ENCODE peak calls at places on chromosomes 3 and 15, in seven cellular contexts. T, G, D, Z, Q, R and U are unnamed samples.

GRCh38 chr3:59605318-59605717 is 555.5 kb upstream of the CFAP20DC start:
- DNase-seq in R (no peak), D (no peak), Q (no peak), G (no peak), T (no peak), Z (no peak), U (no peak)

GRCh38 chr3:46371802-46372340 is 1.1 kb downstream of the CCR5 start:
- DNase-seq in D (no peak), Q (no peak), G (no peak), R (peak), Z (no peak), T (no peak), U (no peak)

GRCh38 chr3:167711439-167711838 is 23.3 kb downstream of the PDCD10 start:
- DNase-seq in Q (no peak), G (no peak), R (no peak), D (no peak), Z (no peak), T (no peak), U (no peak)

GRCh38 chr15:93033434-93034045 is 55.5 kb downstream of the RGMA start:
- DNase-seq in D (no peak), Q (no peak), T (no peak), Z (no peak), G (no peak), R (no peak), U (no peak)

GRCh38 chr15:84715442-84716035 is 400 bp downstream of the SEC11A start:
- DNase-seq in R (peak), D (peak), T (no peak), G (peak), Q (peak), Z (peak), U (peak)

GRCh38 chr3:55431041-55431440 is 56.1 kb downstream of the WNT5A start:
- DNase-seq in G (no peak), T (no peak), Z (no peak), D (no peak), Q (no peak), R (no peak), U (no peak)

GRCh38 chr3:133377396-133377795 is 22.5 kb upstream of the BFSP2 start:
- DNase-seq in Z (peak), G (peak), D (peak), R (peak), Q (peak), T (no peak), U (peak)

GRCh38 chr3:149023951-149024350 is 32.6 kb downstream of the GYG1 start:
- DNase-seq in Z (no peak), T (no peak), R (peak), D (peak), G (no peak), Q (no peak), U (no peak)

GRCh38 chr3:8886556-8886955 is 76.7 kb downstream of the RAD18 start:
- DNase-seq in Q (no peak), D (no peak), R (no peak), T (no peak), Z (no peak), G (no peak), U (peak)

GRCh38 chr3:29137601-29138000 is 143.3 kb upstream of the RBMS3 start:
- DNase-seq in Q (no peak), D (no peak), T (no peak), G (no peak), Z (no peak), R (peak), U (no peak)

GRCh38 chr15:56919708-56920637 is 1.5 kb downstream of the TCF12 start:
- DNase-seq in R (peak), T (no peak), D (peak), Q (peak), Z (peak), G (peak), U (peak)

GRCh38 chr3:57942872-57943283 is 65.3 kb upstream of the FLNB start:
- DNase-seq in Z (no peak), T (no peak), R (peak), Q (no peak), G (no peak), D (no peak), U (no peak)

GRCh38 chr15:82081904-82082810 is 36.3 kb upstream of the MEX3B start:
- DNase-seq in Q (peak), G (no peak), Z (peak), D (peak), T (peak), R (peak), U (peak)

GRCh38 chr3:85912981-85913380 is 954.2 kb downstream of the CADM2 start:
- DNase-seq in Z (no peak), D (no peak), G (no peak), T (peak), R (peak), Q (no peak), U (peak)
- H3K4me3 ChIP-seq in Z (no peak), D (no peak), G (no peak), T (no peak), R (no peak), Q (no peak), U (no peak)

GRCh38 chr3:123546133-123546755 is 38.6 kb downstream of the HACD2 start:
- DNase-seq in D (peak), Q (no peak), T (no peak), R (peak), G (no peak), Z (peak), U (peak)

GRCh38 chr3:123536153-123536895 is 48.5 kb downstream of the HACD2 start:
- DNase-seq in R (no peak), D (no peak), Q (no peak), G (no peak), T (no peak), Z (no peak), U (no peak)

GRCh38 chr3:123543950-123544349 is 40.9 kb downstream of the HACD2 start:
- DNase-seq in Q (no peak), Z (no peak), G (no peak), R (no peak), T (no peak), D (no peak), U (no peak)

GRCh38 chr3:123535580-123535979 is 49.3 kb downstream of the HACD2 start:
- DNase-seq in R (peak), Q (no peak), D (peak), T (no peak), Z (peak), G (no peak), U (peak)

DNA sequence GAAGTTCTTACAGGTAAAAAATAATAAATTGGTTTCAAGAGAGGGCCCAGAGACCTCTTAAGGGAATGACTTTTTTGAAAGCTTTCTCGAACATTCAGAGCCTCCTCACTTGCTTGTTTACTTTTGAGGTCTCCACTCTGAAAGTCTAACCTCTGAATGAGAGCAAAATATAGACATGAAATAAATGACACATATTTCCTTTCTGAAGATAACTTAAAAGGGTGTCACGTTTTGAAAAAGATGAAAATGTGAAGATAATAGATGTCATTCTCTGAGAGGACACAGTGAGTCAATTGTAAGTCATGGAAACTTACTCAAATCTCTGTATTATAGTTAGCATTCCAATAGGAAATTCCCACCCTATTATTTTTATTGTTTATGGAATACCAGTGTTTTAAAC is 44.6 kb downstream of the HACD2 start:
- DNase-seq in Q (no peak), T (no peak), G (peak), R (no peak), Z (no peak), D (no peak), U (no peak)
- H3K4me3 ChIP-seq in Q (no peak), T (no peak), G (no peak), R (no peak), Z (no peak), D (no peak), U (no peak)

GRCh38 chr3:44330444-44330843 is 8.1 kb upstream of the TCAIM start:
- DNase-seq in D (no peak), T (no peak), R (no peak), Z (no peak), G (no peak), Q (no peak), U (no peak)
- H3K4me3 ChIP-seq in D (no peak), T (no peak), R (no peak), Z (no peak), G (no peak), Q (no peak), U (no peak)

GRCh38 chr15:43226436-43227305 is 5.9 kb upstream of the EPB42 start:
- DNase-seq in G (no peak), Z (no peak), Q (no peak), T (no peak), R (no peak), D (no peak), U (no peak)
- H3K4me3 ChIP-seq in G (no peak), Z (no peak), Q (no peak), T (no peak), R (no peak), D (no peak), U (no peak)

GRCh38 chr3:185822221-185822956 is 2.5 kb downstream of the IGF2BP2 start:
- DNase-seq in G (peak), T (no peak), Q (no peak), D (peak), R (peak), Z (peak), U (peak)
- H3K4me3 ChIP-seq in G (peak), T (peak), Q (peak), D (peak), R (peak), Z (peak), U (peak)

GRCh38 chr15:91316123-91316522 is 216.1 kb downstream of the SV2B start:
- DNase-seq in D (no peak), R (no peak), T (no peak), G (no peak), Q (no peak), Z (no peak), U (no peak)
- H3K4me3 ChIP-seq in D (no peak), R (no peak), T (no peak), G (no peak), Q (no peak), Z (no peak), U (no peak)

DNA sequence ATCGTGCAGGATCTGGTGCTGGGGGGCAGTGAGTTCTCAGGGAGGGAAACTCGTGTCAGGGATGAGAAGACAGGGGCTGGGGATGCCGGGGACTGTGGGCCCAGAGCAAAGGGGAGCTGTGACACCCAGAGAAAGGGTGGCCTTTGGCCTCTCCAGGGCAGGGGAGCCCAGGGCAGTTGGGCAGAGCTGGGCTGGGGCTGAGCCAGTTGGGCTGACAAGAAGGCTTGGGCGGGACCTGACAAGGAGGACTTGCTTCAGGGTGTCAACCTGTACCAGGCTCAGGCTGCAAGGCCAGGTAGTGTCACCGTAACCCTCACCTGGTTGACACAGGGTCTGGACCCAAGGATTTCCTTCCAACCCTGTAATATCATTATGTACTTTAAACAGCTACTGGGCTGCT is 13.2 kb upstream of the ANPEP start:
- DNase-seq in Z (no peak), G (no peak), D (no peak), Q (no peak), T (no peak), R (no peak), U (no peak)
- H3K4me3 ChIP-seq in Z (no peak), G (no peak), D (no peak), Q (no peak), T (no peak), R (no peak), U (no peak)